ENCODE peak calls at places on chromosomes 3 and 15, in four cellular contexts. D, E, X and U are unnamed samples.

GRCh38 chr3:194395767-194396527 is 3.1 kb downstream of the GP5 start:
- DNase-seq in D (no peak), E (no peak), X (peak), U (no peak)

GRCh38 chr3:70291097-70291482 is 21.3 kb downstream of the MDFIC2 start:
- DNase-seq in D (no peak), E (no peak), X (no peak), U (no peak)

GRCh38 chr15:72685925-72686794 is at the start of the genes BBS4 and HIGD2B:
- DNase-seq in D (no peak), E (peak), X (peak), U (no peak)

GRCh38 chr3:30458376-30458775 is 148.0 kb upstream of the TGFBR2 start:
- DNase-seq in D (no peak), E (no peak), X (no peak), U (no peak)

GRCh38 chr3:81170298-81170697 is 591.1 kb downstream of the GBE1 start:
- DNase-seq in D (no peak), E (no peak), X (no peak), U (no peak)

GRCh38 chr3:18264331-18264730 is 160.8 kb downstream of the SATB1 start:
- DNase-seq in D (no peak), E (no peak), X (no peak), U (no peak)

GRCh38 chr15:36632196-36632595 is 52.8 kb downstream of the CDIN1 start:
- DNase-seq in D (no peak), E (no peak), X (no peak), U (no peak)

GRCh38 chr15:101654191-101654590 is 2.0 kb upstream of the TM2D3 start:
- DNase-seq in D (no peak), E (no peak), X (no peak), U (no peak)

GRCh38 chr15:90001062-90001682 is at the start of gene ZNF710:
- DNase-seq in D (peak), E (peak), X (peak), U (peak)

GRCh38 chr3:139561959-139562676 is 22.6 kb upstream of the RBP1 start:
- DNase-seq in D (peak), E (peak), X (no peak), U (peak)

GRCh38 chr15:78638658-78639314 is 2.2 kb downstream of the CHRNB4 start:
- DNase-seq in D (no peak), E (peak), X (no peak), U (peak)